ENCODE peak calls at places on chromosomes 7 and 10, in four cellular contexts. X is glutamatergic neuron, T is HFF-Myc, M is GM12865. S is an unnamed sample.

GRCh38 chr7:128056901-128057300 is 25.7 kb upstream of the LRRC4 start:
- DNase-seq in M (no peak), X (no peak), T (no peak), S (no peak)

GRCh38 chr7:129671276-129671675 is 59.8 kb downstream of the NRF1 start:
- DNase-seq in M (no peak), X (peak), T (no peak), S (no peak)

GRCh38 chr10:130491011-130491697 is 355.0 kb downstream of the GLRX3 start:
- DNase-seq in T (no peak), M (no peak), X (no peak), S (no peak)

GRCh38 chr10:31645786-31646185 is 282.8 kb downstream of the ARHGAP12 start:
- DNase-seq in M (no peak), T (no peak), X (no peak), S (no peak)

GRCh38 chr10:76991571-76991970 is 646.0 kb downstream of the KCNMA1 start:
- DNase-seq in X (no peak), M (no peak), T (no peak), S (no peak)

GRCh38 chr7:111401516-111401915 is 160.8 kb downstream of the IMMP2L start:
- DNase-seq in X (no peak), T (no peak), M (no peak), S (no peak)

GRCh38 chr10:12419279-12419847 is 70.0 kb downstream of the CAMK1D start:
- DNase-seq in M (peak), T (peak), X (no peak), S (peak)

GRCh38 chr10:113991091-113991860 is 52.4 kb upstream of the ADRB1 start:
- DNase-seq in X (no peak), T (no peak), M (peak), S (no peak)

GRCh38 chr10:28733245-28733644 is 55.9 kb downstream of the BAMBI start:
- DNase-seq in T (no peak), M (no peak), X (no peak), S (no peak)

GRCh38 chr7:20331912-20332317 is 1.2 kb downstream of the ITGB8 start:
- DNase-seq in M (no peak), T (no peak), X (peak), S (no peak)

GRCh38 chr7:30266686-30267085 is 17.7 kb upstream of the ZNRF2 start:
- DNase-seq in T (no peak), M (no peak), X (no peak), S (no peak)

GRCh38 chr7:134083766-134084487 is 43.2 kb upstream of the LRGUK start:
- DNase-seq in M (no peak), X (no peak), T (no peak), S (no peak)

GRCh38 chr10:101959349-101959916 is 96.5 kb downstream of the ARMH3 start:
- DNase-seq in M (no peak), T (no peak), X (no peak), S (no peak)

GRCh38 chr7:31991846-31992245 is 78.4 kb downstream of the PDE1C start:
- DNase-seq in T (no peak), M (no peak), X (no peak), S (no peak)

GRCh38 chr10:34637419-34637911 is 177.6 kb downstream of the PARD3 start:
- DNase-seq in X (peak), M (peak), T (peak), S (peak)

GRCh38 chr7:27185013-27185707 is at the start of gene HOXA11:
- DNase-seq in M (no peak), T (peak), X (peak), S (no peak)

GRCh38 chr7:90211391-90212148 is at the start of gene STEAP2:
- DNase-seq in X (peak), M (peak), T (peak), S (peak)

GRCh38 chr10:21272585-21273399 is 252.7 kb downstream of the SKIDA1 start:
- DNase-seq in X (no peak), T (no peak), M (peak), S (no peak)

GRCh38 chr7:95596183-95597135 is at the start of gene PDK4:
- DNase-seq in T (no peak), X (peak), M (no peak), S (peak)

GRCh38 chr7:46613116-46613515 is 692.0 kb upstream of the IGFBP3 start:
- DNase-seq in X (no peak), M (no peak), T (no peak), S (no peak)

GRCh38 chr7:754531-755420 is 27.7 kb upstream of the PRKAR1B start:
- DNase-seq in X (no peak), M (no peak), T (no peak), S (no peak)

GRCh38 chr7:16915405-16915804 is 33.6 kb upstream of the AGR3 start:
- DNase-seq in X (no peak), M (no peak), T (peak), S (no peak)

GRCh38 chr7:105664816-105665525 is 83.7 kb upstream of the EFCAB10 start:
- DNase-seq in M (no peak), T (no peak), X (no peak), S (no peak)

GRCh38 chr7:132899-133298 is 59.5 kb upstream of the FAM20C start:
- DNase-seq in T (no peak), X (no peak), M (no peak), S (no peak)

GRCh38 chr10:103457896-103458583 is 660 bp downstream of the CALHM1 start:
- DNase-seq in T (no peak), X (no peak), M (no peak), S (no peak)

GRCh38 chr10:60185426-60185825 is 204.2 kb downstream of the ANK3 start:
- DNase-seq in X (no peak), M (no peak), T (no peak), S (no peak)

DNA sequence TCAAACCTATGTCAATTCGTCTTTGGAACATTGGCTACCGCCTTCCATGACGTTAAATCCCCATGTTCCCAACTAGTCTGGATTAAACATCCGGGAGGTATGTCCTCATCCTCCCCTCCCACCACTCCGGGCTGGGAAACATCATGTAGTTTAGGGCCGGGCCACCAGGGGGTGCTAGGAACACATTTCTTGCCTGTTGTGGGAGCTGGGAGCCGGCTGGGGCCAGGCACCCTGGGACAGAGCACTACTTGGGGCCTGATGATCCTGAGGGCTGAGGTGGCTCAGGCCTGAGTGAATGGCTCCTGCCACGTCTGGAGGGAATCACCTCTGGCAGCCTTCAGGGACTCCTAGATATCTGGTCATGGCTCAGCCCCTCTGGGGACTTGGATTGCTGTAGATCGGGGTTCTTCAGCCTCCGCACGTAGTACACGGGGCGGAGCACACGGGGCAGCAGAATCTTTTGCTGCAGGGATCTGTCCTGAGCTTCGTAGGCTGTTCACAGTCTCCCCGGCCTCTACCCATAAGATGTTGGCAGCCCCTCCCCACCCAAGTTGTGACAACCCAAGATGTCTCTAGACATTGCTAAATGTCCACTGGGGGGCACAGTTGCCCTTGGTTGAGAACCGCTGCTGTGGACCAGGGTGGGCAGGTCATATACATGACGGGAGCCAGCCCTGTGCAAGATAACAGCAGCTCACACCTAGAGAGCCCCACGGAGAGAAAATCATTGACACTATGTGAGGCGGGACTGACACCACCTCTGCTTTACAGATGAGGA is 141.2 kb upstream of the ZNF716 start:
- DNase-seq in T (no peak), M (no peak), X (no peak), S (no peak)
- TF ChIP-seq CTCF in T (peak), M (no peak), X (peak), S (peak)

GRCh38 chr7:138885383-138886147 is 87.6 kb upstream of the ATP6V0A4 start:
- DNase-seq in X (no peak), T (no peak), M (peak), S (no peak)
- TF ChIP-seq CTCF in X (no peak), T (no peak), M (peak), S (no peak)

GRCh38 chr7:3065724-3066143 is 22.1 kb upstream of the CARD11 start:
- DNase-seq in M (peak), X (peak), T (no peak), S (peak)
- TF ChIP-seq CTCF in M (peak), X (peak), T (peak), S (peak)

GRCh38 chr7:157874208-157874816 is 537.5 kb downstream of the DNAJB6 start:
- DNase-seq in T (no peak), X (no peak), M (no peak), S (no peak)

GRCh38 chr7:157873664-157874063 is 536.9 kb downstream of the DNAJB6 start:
- DNase-seq in X (peak), T (no peak), M (no peak), S (no peak)

GRCh38 chr7:157874870-157875229 is 538.0 kb downstream of the DNAJB6 start:
- DNase-seq in M (no peak), X (no peak), T (no peak), S (no peak)

GRCh38 chr7:157876469-157877285 is 539.9 kb downstream of the DNAJB6 start:
- DNase-seq in M (no peak), T (no peak), X (peak), S (no peak)

GRCh38 chr7:157875230-157876179 is 538.7 kb downstream of the DNAJB6 start:
- DNase-seq in T (no peak), X (peak), M (no peak), S (no peak)
- TF ChIP-seq CTCF in T (no peak), X (peak), M (peak), S (peak)

GRCh38 chr7:34084651-34085050 is 179.3 kb downstream of the BMPER start:
- DNase-seq in T (no peak), M (no peak), X (no peak), S (no peak)

GRCh38 chr7:34090796-34091195 is 185.5 kb downstream of the BMPER start:
- DNase-seq in M (no peak), X (no peak), T (no peak), S (no peak)

GRCh38 chr7:34091330-34091917 is 186.1 kb downstream of the BMPER start:
- DNase-seq in T (no peak), X (peak), M (peak), S (no peak)

GRCh38 chr7:34086064-34086463 is 180.7 kb downstream of the BMPER start:
- DNase-seq in X (no peak), T (no peak), M (no peak), S (no peak)

DNA sequence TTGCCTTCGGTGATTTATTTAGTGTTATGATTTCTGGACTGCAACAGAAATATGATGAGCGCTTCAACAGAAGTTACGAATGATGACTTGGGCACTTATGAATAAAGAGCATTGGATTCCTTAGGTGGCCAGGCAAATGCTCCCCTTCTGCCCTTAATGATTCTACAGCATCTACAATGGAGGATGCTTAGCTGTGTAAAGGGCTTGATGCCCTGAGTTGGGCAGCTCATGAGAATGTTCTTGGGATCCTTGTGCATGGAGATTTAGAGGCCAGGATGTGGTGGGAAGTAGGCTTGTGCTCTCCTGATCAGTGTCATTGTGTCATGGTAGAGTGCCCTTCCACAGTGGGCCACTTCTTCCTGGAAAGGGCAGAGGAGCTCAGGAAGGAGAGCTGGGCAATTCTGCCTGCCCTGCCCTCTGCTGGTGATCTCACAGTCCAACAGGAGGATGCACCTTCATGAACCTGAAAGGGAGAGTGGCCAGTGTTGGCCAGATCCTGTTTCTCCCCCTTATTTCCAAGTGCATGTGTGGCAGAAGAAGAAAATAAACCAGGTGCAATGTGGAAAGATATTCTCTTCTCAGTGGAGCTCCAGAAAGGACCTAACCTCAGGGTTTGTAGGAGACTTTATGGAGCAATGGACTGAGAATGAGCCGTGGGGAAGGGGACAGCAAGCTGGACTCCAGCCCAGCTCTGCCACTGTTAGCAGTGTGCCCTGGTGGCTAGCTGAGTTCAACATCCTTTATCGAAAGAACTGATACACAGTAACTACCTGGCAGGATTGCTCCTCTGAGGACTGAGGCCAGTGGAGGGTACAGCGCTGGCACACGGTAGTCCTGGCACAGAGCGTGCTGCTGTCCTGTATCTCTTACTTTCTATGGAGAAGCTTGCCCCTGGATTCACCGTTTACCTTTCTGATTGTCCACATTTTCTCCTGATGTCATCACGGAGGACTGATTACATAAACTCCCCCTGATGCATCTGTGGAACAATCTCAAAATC is 182.9 kb downstream of the BMPER start:
- DNase-seq in M (peak), T (no peak), X (peak), S (no peak)
- TF ChIP-seq CTCF in M (peak), T (peak), X (peak), S (peak)

GRCh38 chr7:42235734-42236133 is 1.3 kb downstream of the GLI3 start:
- DNase-seq in M (no peak), X (no peak), T (no peak), S (no peak)
- TF ChIP-seq CTCF in M (no peak), X (no peak), T (no peak), S (no peak)

DNA sequence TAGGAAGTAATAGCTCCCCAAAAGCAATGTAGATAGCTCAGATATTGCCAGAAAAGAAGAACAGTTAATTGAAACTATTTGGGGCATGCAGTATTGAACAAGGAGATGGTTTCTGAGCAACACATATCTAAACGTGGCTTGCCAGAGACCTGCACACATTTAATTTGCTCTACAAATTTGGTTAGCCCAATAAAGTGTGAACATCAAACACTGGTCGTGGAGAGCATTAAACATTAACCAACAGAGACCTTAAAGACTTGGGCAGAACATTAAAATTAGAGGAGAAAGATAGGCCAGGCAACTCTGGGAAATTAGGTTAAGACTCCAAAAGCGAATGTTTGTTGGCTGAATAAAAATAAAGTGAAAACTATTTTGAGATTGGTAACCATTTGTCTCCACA is 61.6 kb upstream of the ARID5B start:
- DNase-seq in X (no peak), T (no peak), M (no peak), S (no peak)
- TF ChIP-seq CTCF in X (no peak), T (no peak), M (no peak), S (no peak)

S was measured in GM13977.